ENCODE peak calls at places on chromosomes 6 and 20, in eight cellular contexts. One of them, this sample, is unnamed.

GRCh38 chr6:150004783-150005717 is 20.3 kb downstream of the RAET1L start:
- DNase-seq in non-pigmented ciliary epithelial cell: peak; percentile 37
- DNase-seq in stimulated activated CD8-positive, alpha-beta memory T cell treated with anti-CD3 and anti-CD28 coated beads, Interleukin-2, amount 100 ng/mL, for 1 hour: peak; percentile 82
- DNase-seq in heart right ventricle: peak; percentile 94
- DNase-seq in IMR-90: peak; percentile 80
- DNase-seq in fibroblast of mammary gland: peak; percentile 81
- DNase-seq in T-helper 9 cell: peak; percentile 85
- DNase-seq in naive thymus-derived CD4-positive, alpha-beta T cell: peak; percentile 82
- DNase-seq in this sample: peak; percentile 83

GRCh38 chr6:33423777-33424176 is 3.9 kb downstream of the SYNGAP1 start:
- DNase-seq in heart right ventricle: no peak
- DNase-seq in non-pigmented ciliary epithelial cell: no peak
- DNase-seq in T-helper 9 cell: no peak
- DNase-seq in fibroblast of mammary gland: no peak
- DNase-seq in naive thymus-derived CD4-positive, alpha-beta T cell: no peak
- DNase-seq in stimulated activated CD8-positive, alpha-beta memory T cell treated with anti-CD3 and anti-CD28 coated beads, Interleukin-2, amount 100 ng/mL, for 1 hour: no peak
- DNase-seq in IMR-90: no peak
- DNase-seq in this sample: no peak

GRCh38 chr20:36768768-36769430 is 4.7 kb downstream of the DSN1 start:
- DNase-seq in naive thymus-derived CD4-positive, alpha-beta T cell: no peak
- DNase-seq in T-helper 9 cell: no peak
- DNase-seq in stimulated activated CD8-positive, alpha-beta memory T cell treated with anti-CD3 and anti-CD28 coated beads, Interleukin-2, amount 100 ng/mL, for 1 hour: no peak
- DNase-seq in heart right ventricle: no peak
- DNase-seq in fibroblast of mammary gland: peak; percentile 39
- DNase-seq in IMR-90: peak; percentile 51
- DNase-seq in non-pigmented ciliary epithelial cell: no peak
- DNase-seq in this sample: no peak

GRCh38 chr20:47315339-47315662 is 41.2 kb downstream of the ZMYND8 start:
- DNase-seq in non-pigmented ciliary epithelial cell: no peak
- DNase-seq in naive thymus-derived CD4-positive, alpha-beta T cell: no peak
- DNase-seq in heart right ventricle: no peak
- DNase-seq in stimulated activated CD8-positive, alpha-beta memory T cell treated with anti-CD3 and anti-CD28 coated beads, Interleukin-2, amount 100 ng/mL, for 1 hour: no peak
- DNase-seq in IMR-90: peak; percentile 38
- DNase-seq in T-helper 9 cell: no peak
- DNase-seq in fibroblast of mammary gland: peak; percentile 87
- DNase-seq in this sample: no peak

GRCh38 chr20:9166153-9166780 is 97.4 kb downstream of the PLCB4 start:
- DNase-seq in non-pigmented ciliary epithelial cell: no peak
- DNase-seq in T-helper 9 cell: no peak
- DNase-seq in stimulated activated CD8-positive, alpha-beta memory T cell treated with anti-CD3 and anti-CD28 coated beads, Interleukin-2, amount 100 ng/mL, for 1 hour: no peak
- DNase-seq in IMR-90: no peak
- DNase-seq in heart right ventricle: no peak
- DNase-seq in fibroblast of mammary gland: no peak
- DNase-seq in naive thymus-derived CD4-positive, alpha-beta T cell: no peak
- DNase-seq in this sample: no peak

GRCh38 chr6:52365871-52366540 is 4.1 kb downstream of the PAQR8 start:
- DNase-seq in IMR-90: peak; percentile 8
- DNase-seq in naive thymus-derived CD4-positive, alpha-beta T cell: no peak
- DNase-seq in stimulated activated CD8-positive, alpha-beta memory T cell treated with anti-CD3 and anti-CD28 coated beads, Interleukin-2, amount 100 ng/mL, for 1 hour: no peak
- DNase-seq in T-helper 9 cell: no peak
- DNase-seq in heart right ventricle: no peak
- DNase-seq in fibroblast of mammary gland: no peak
- DNase-seq in non-pigmented ciliary epithelial cell: no peak
- DNase-seq in this sample: no peak

GRCh38 chr6:52390361-52390727 is 28.4 kb downstream of the PAQR8 start:
- DNase-seq in non-pigmented ciliary epithelial cell: no peak
- DNase-seq in naive thymus-derived CD4-positive, alpha-beta T cell: peak; percentile 74
- DNase-seq in T-helper 9 cell: peak; percentile 40
- DNase-seq in heart right ventricle: no peak
- DNase-seq in fibroblast of mammary gland: peak; percentile 64
- DNase-seq in IMR-90: peak; percentile 73
- DNase-seq in stimulated activated CD8-positive, alpha-beta memory T cell treated with anti-CD3 and anti-CD28 coated beads, Interleukin-2, amount 100 ng/mL, for 1 hour: peak; percentile 26
- DNase-seq in this sample: no peak

GRCh38 chr6:16840291-16840690 is 79.0 kb upstream of the ATXN1 start:
- DNase-seq in naive thymus-derived CD4-positive, alpha-beta T cell: no peak
- DNase-seq in stimulated activated CD8-positive, alpha-beta memory T cell treated with anti-CD3 and anti-CD28 coated beads, Interleukin-2, amount 100 ng/mL, for 1 hour: no peak
- DNase-seq in IMR-90: no peak
- DNase-seq in fibroblast of mammary gland: no peak
- DNase-seq in T-helper 9 cell: no peak
- DNase-seq in heart right ventricle: no peak
- DNase-seq in non-pigmented ciliary epithelial cell: no peak
- DNase-seq in this sample: no peak

GRCh38 chr6:7730003-7730402 is 4.1 kb downstream of the BMP6 start:
- DNase-seq in stimulated activated CD8-positive, alpha-beta memory T cell treated with anti-CD3 and anti-CD28 coated beads, Interleukin-2, amount 100 ng/mL, for 1 hour: no peak
- DNase-seq in heart right ventricle: no peak
- DNase-seq in naive thymus-derived CD4-positive, alpha-beta T cell: no peak
- DNase-seq in fibroblast of mammary gland: no peak
- DNase-seq in non-pigmented ciliary epithelial cell: no peak
- DNase-seq in IMR-90: no peak
- DNase-seq in T-helper 9 cell: no peak
- DNase-seq in this sample: no peak

GRCh38 chr6:43077981-43078411 is 1.9 kb downstream of the PTK7 start:
- DNase-seq in heart right ventricle: no peak
- DNase-seq in naive thymus-derived CD4-positive, alpha-beta T cell: no peak
- DNase-seq in IMR-90: peak; percentile 67
- DNase-seq in T-helper 9 cell: no peak
- DNase-seq in non-pigmented ciliary epithelial cell: no peak
- DNase-seq in stimulated activated CD8-positive, alpha-beta memory T cell treated with anti-CD3 and anti-CD28 coated beads, Interleukin-2, amount 100 ng/mL, for 1 hour: no peak
- DNase-seq in fibroblast of mammary gland: peak; percentile 61
- DNase-seq in this sample: no peak

GRCh38 chr20:9609892-9610502 is 95.6 kb downstream of the LAMP5 start:
- DNase-seq in heart right ventricle: peak; percentile 55
- DNase-seq in non-pigmented ciliary epithelial cell: peak; percentile 23
- DNase-seq in naive thymus-derived CD4-positive, alpha-beta T cell: no peak
- DNase-seq in T-helper 9 cell: peak; percentile 1
- DNase-seq in IMR-90: peak; percentile 71
- DNase-seq in stimulated activated CD8-positive, alpha-beta memory T cell treated with anti-CD3 and anti-CD28 coated beads, Interleukin-2, amount 100 ng/mL, for 1 hour: no peak
- DNase-seq in fibroblast of mammary gland: peak; percentile 77
- DNase-seq in this sample: peak; percentile 49

GRCh38 chr6:120363429-120363828 is 970.9 kb downstream of the TBC1D32 start:
- DNase-seq in naive thymus-derived CD4-positive, alpha-beta T cell: no peak
- DNase-seq in IMR-90: no peak
- DNase-seq in non-pigmented ciliary epithelial cell: no peak
- DNase-seq in fibroblast of mammary gland: no peak
- DNase-seq in heart right ventricle: no peak
- DNase-seq in stimulated activated CD8-positive, alpha-beta memory T cell treated with anti-CD3 and anti-CD28 coated beads, Interleukin-2, amount 100 ng/mL, for 1 hour: no peak
- DNase-seq in T-helper 9 cell: no peak
- DNase-seq in this sample: no peak

GRCh38 chr20:4585104-4585753 is 136.5 kb upstream of the PRND start:
- DNase-seq in heart right ventricle: no peak
- DNase-seq in fibroblast of mammary gland: peak; percentile 91
- DNase-seq in non-pigmented ciliary epithelial cell: peak; percentile 65
- DNase-seq in T-helper 9 cell: no peak
- DNase-seq in stimulated activated CD8-positive, alpha-beta memory T cell treated with anti-CD3 and anti-CD28 coated beads, Interleukin-2, amount 100 ng/mL, for 1 hour: no peak
- DNase-seq in naive thymus-derived CD4-positive, alpha-beta T cell: no peak
- DNase-seq in IMR-90: peak; percentile 40
- DNase-seq in this sample: no peak

GRCh38 chr6:30263734-30264133 is 50.5 kb upstream of the TRIM26 start:
- DNase-seq in T-helper 9 cell: no peak
- DNase-seq in naive thymus-derived CD4-positive, alpha-beta T cell: no peak
- DNase-seq in heart right ventricle: no peak
- DNase-seq in fibroblast of mammary gland: peak; percentile 62
- DNase-seq in non-pigmented ciliary epithelial cell: peak; percentile 20
- DNase-seq in IMR-90: peak; percentile 72
- DNase-seq in stimulated activated CD8-positive, alpha-beta memory T cell treated with anti-CD3 and anti-CD28 coated beads, Interleukin-2, amount 100 ng/mL, for 1 hour: no peak
- DNase-seq in this sample: no peak

GRCh38 chr20:64261138-64261537 is 5.6 kb downstream of the PCMTD2 start:
- DNase-seq in naive thymus-derived CD4-positive, alpha-beta T cell: no peak
- DNase-seq in stimulated activated CD8-positive, alpha-beta memory T cell treated with anti-CD3 and anti-CD28 coated beads, Interleukin-2, amount 100 ng/mL, for 1 hour: no peak
- DNase-seq in non-pigmented ciliary epithelial cell: peak; percentile 11
- DNase-seq in heart right ventricle: peak; percentile 62
- DNase-seq in T-helper 9 cell: no peak
- DNase-seq in IMR-90: peak; percentile 55
- DNase-seq in fibroblast of mammary gland: peak; percentile 56
- DNase-seq in this sample: no peak

GRCh38 chr6:147700436-147701209 is 192.1 kb downstream of the SAMD5 start:
- DNase-seq in stimulated activated CD8-positive, alpha-beta memory T cell treated with anti-CD3 and anti-CD28 coated beads, Interleukin-2, amount 100 ng/mL, for 1 hour: no peak
- DNase-seq in T-helper 9 cell: no peak
- DNase-seq in heart right ventricle: no peak
- DNase-seq in non-pigmented ciliary epithelial cell: no peak
- DNase-seq in IMR-90: no peak
- DNase-seq in fibroblast of mammary gland: peak; percentile 18
- DNase-seq in naive thymus-derived CD4-positive, alpha-beta T cell: no peak
- DNase-seq in this sample: no peak

GRCh38 chr6:110285306-110286060 is 72.7 kb downstream of the METTL24 start:
- DNase-seq in naive thymus-derived CD4-positive, alpha-beta T cell: no peak
- DNase-seq in stimulated activated CD8-positive, alpha-beta memory T cell treated with anti-CD3 and anti-CD28 coated beads, Interleukin-2, amount 100 ng/mL, for 1 hour: no peak
- DNase-seq in T-helper 9 cell: no peak
- DNase-seq in heart right ventricle: no peak
- DNase-seq in IMR-90: no peak
- DNase-seq in non-pigmented ciliary epithelial cell: no peak
- DNase-seq in fibroblast of mammary gland: peak; percentile 13
- DNase-seq in this sample: no peak

GRCh38 chr6:26234421-26235239 is 130.4 kb upstream of the BTN3A2 start:
- DNase-seq in fibroblast of mammary gland: peak; percentile 70
- DNase-seq in naive thymus-derived CD4-positive, alpha-beta T cell: peak; percentile 85
- DNase-seq in IMR-90: peak; percentile 84
- DNase-seq in stimulated activated CD8-positive, alpha-beta memory T cell treated with anti-CD3 and anti-CD28 coated beads, Interleukin-2, amount 100 ng/mL, for 1 hour: peak; percentile 45
- DNase-seq in heart right ventricle: peak; percentile 54
- DNase-seq in non-pigmented ciliary epithelial cell: no peak
- DNase-seq in T-helper 9 cell: peak; percentile 37
- DNase-seq in this sample: no peak

GRCh38 chr6:7292856-7293255 is 20.1 kb downstream of the SSR1 start:
- DNase-seq in T-helper 9 cell: no peak
- DNase-seq in stimulated activated CD8-positive, alpha-beta memory T cell treated with anti-CD3 and anti-CD28 coated beads, Interleukin-2, amount 100 ng/mL, for 1 hour: no peak
- DNase-seq in non-pigmented ciliary epithelial cell: no peak
- DNase-seq in heart right ventricle: no peak
- DNase-seq in IMR-90: no peak
- DNase-seq in fibroblast of mammary gland: peak; percentile 25
- DNase-seq in naive thymus-derived CD4-positive, alpha-beta T cell: no peak
- DNase-seq in this sample: no peak

GRCh38 chr6:169793408-169793807 is 42.0 kb downstream of the ERMARD start:
- DNase-seq in fibroblast of mammary gland: no peak
- DNase-seq in stimulated activated CD8-positive, alpha-beta memory T cell treated with anti-CD3 and anti-CD28 coated beads, Interleukin-2, amount 100 ng/mL, for 1 hour: no peak
- DNase-seq in T-helper 9 cell: no peak
- DNase-seq in IMR-90: no peak
- DNase-seq in naive thymus-derived CD4-positive, alpha-beta T cell: no peak
- DNase-seq in heart right ventricle: no peak
- DNase-seq in non-pigmented ciliary epithelial cell: no peak
- DNase-seq in this sample: no peak

GRCh38 chr6:134138226-134138975 is 86.0 kb upstream of the SLC2A12 start:
- DNase-seq in naive thymus-derived CD4-positive, alpha-beta T cell: no peak
- DNase-seq in IMR-90: peak; percentile 55
- DNase-seq in T-helper 9 cell: no peak
- DNase-seq in non-pigmented ciliary epithelial cell: no peak
- DNase-seq in fibroblast of mammary gland: peak; percentile 92
- DNase-seq in heart right ventricle: no peak
- DNase-seq in stimulated activated CD8-positive, alpha-beta memory T cell treated with anti-CD3 and anti-CD28 coated beads, Interleukin-2, amount 100 ng/mL, for 1 hour: no peak
- DNase-seq in this sample: no peak

GRCh38 chr6:89413006-89413400 is 930 bp upstream of the RRAGD start:
- DNase-seq in naive thymus-derived CD4-positive, alpha-beta T cell: no peak
- DNase-seq in non-pigmented ciliary epithelial cell: no peak
- DNase-seq in fibroblast of mammary gland: no peak
- DNase-seq in T-helper 9 cell: no peak
- DNase-seq in stimulated activated CD8-positive, alpha-beta memory T cell treated with anti-CD3 and anti-CD28 coated beads, Interleukin-2, amount 100 ng/mL, for 1 hour: no peak
- DNase-seq in heart right ventricle: no peak
- DNase-seq in IMR-90: no peak
- DNase-seq in this sample: no peak

GRCh38 chr20:444862-445426 is 17.4 kb downstream of the TBC1D20 start:
- DNase-seq in IMR-90: peak; percentile 60
- DNase-seq in non-pigmented ciliary epithelial cell: no peak
- DNase-seq in stimulated activated CD8-positive, alpha-beta memory T cell treated with anti-CD3 and anti-CD28 coated beads, Interleukin-2, amount 100 ng/mL, for 1 hour: no peak
- DNase-seq in fibroblast of mammary gland: peak; percentile 86
- DNase-seq in naive thymus-derived CD4-positive, alpha-beta T cell: no peak
- DNase-seq in heart right ventricle: no peak
- DNase-seq in T-helper 9 cell: no peak
- DNase-seq in this sample: no peak

GRCh38 chr20:10508468-10509251 is 73.6 kb downstream of the SLX4IP start:
- DNase-seq in stimulated activated CD8-positive, alpha-beta memory T cell treated with anti-CD3 and anti-CD28 coated beads, Interleukin-2, amount 100 ng/mL, for 1 hour: no peak
- DNase-seq in T-helper 9 cell: no peak
- DNase-seq in IMR-90: peak; percentile 70
- DNase-seq in fibroblast of mammary gland: peak; percentile 89
- DNase-seq in heart right ventricle: no peak
- DNase-seq in non-pigmented ciliary epithelial cell: no peak
- DNase-seq in naive thymus-derived CD4-positive, alpha-beta T cell: no peak
- DNase-seq in this sample: no peak

GRCh38 chr6:79544939-79545450 is 7.8 kb upstream of the LCA5 start:
- DNase-seq in stimulated activated CD8-positive, alpha-beta memory T cell treated with anti-CD3 and anti-CD28 coated beads, Interleukin-2, amount 100 ng/mL, for 1 hour: no peak
- DNase-seq in IMR-90: peak; percentile 99
- DNase-seq in non-pigmented ciliary epithelial cell: peak; percentile 100
- DNase-seq in heart right ventricle: peak; percentile 77
- DNase-seq in T-helper 9 cell: no peak
- DNase-seq in fibroblast of mammary gland: peak; percentile 99
- DNase-seq in naive thymus-derived CD4-positive, alpha-beta T cell: no peak
- DNase-seq in this sample: no peak